ENCODE peak calls at places on chromosomes 2 and 18, in seven cellular contexts. X is thoracic aorta, J is fibroblast of lung, F is tibial nerve, I is SK-N-SH, Z is transverse colon, K is GM23248. V is an unnamed sample.

GRCh38 chr2:204533629-204534370 is 11.5 kb upstream of the PARD3B start:
- DNase-seq in X (no peak), J (peak), F (no peak), I (no peak), Z (no peak), K (peak), V (no peak)

GRCh38 chr18:75582406-75582821 is 154.9 kb upstream of the SMIM21 start:
- DNase-seq in X (no peak), J (peak), F (no peak), I (no peak), Z (no peak), K (peak), V (no peak)

GRCh38 chr2:45120546-45120945 is 111.3 kb upstream of the SIX2 start:
- DNase-seq in X (no peak), J (peak), F (no peak), I (no peak), Z (no peak), K (peak), V (no peak)

GRCh38 chr2:46332686-46333281 is 35.6 kb downstream of the EPAS1 start:
- DNase-seq in X (no peak), J (no peak), F (no peak), I (no peak), Z (no peak), K (peak), V (no peak)

GRCh38 chr2:196131949-196132925 is 39.1 kb downstream of the STK17B start:
- DNase-seq in X (no peak), J (peak), F (no peak), I (no peak), Z (no peak), K (peak), V (no peak)

GRCh38 chr2:148888003-148888501 is 13.0 kb downstream of the KIF5C start:
- DNase-seq in X (no peak), J (no peak), F (no peak), I (peak), Z (no peak), K (no peak), V (no peak)

GRCh38 chr18:59660976-59661743 is 36.1 kb downstream of the CCBE1 start:
- DNase-seq in X (no peak), J (peak), F (no peak), I (no peak), Z (no peak), K (peak), V (no peak)

GRCh38 chr2:119432882-119433522 is 1.3 kb downstream of the TMEM37 start:
- DNase-seq in X (no peak), J (no peak), F (no peak), I (no peak), Z (no peak), K (no peak), V (no peak)

GRCh38 chr2:96158554-96158940 is 13.3 kb upstream of the DUSP2 start:
- DNase-seq in X (no peak), J (no peak), F (no peak), I (no peak), Z (no peak), K (no peak), V (no peak)

GRCh38 chr2:58215429-58215828 is 25.7 kb downstream of the FANCL start:
- DNase-seq in X (no peak), J (peak), F (no peak), I (no peak), Z (no peak), K (no peak), V (no peak)

GRCh38 chr2:128503358-128504241 is 184.9 kb upstream of the HS6ST1 start:
- DNase-seq in X (no peak), J (no peak), F (no peak), I (no peak), Z (no peak), K (no peak), V (no peak)

GRCh38 chr2:45128580-45128997 is 119.3 kb upstream of the SIX2 start:
- DNase-seq in X (no peak), J (peak), F (no peak), I (peak), Z (no peak), K (peak), V (no peak)

GRCh38 chr2:34161546-34161945 is 562.4 kb upstream of the FAM98A start:
- DNase-seq in X (no peak), J (no peak), F (no peak), I (no peak), Z (no peak), K (peak), V (no peak)

GRCh38 chr2:31176742-31177141 is 38.5 kb upstream of the GALNT14 start:
- DNase-seq in X (no peak), J (no peak), F (no peak), I (no peak), Z (no peak), K (no peak), V (no peak)

GRCh38 chr2:10982931-10983701 is 71.4 kb downstream of the KCNF1 start:
- DNase-seq in X (no peak), J (no peak), F (no peak), I (no peak), Z (peak), K (peak), V (no peak)

GRCh38 chr2:215680605-215681598 is 245.0 kb upstream of the FN1 start:
- DNase-seq in X (no peak), J (peak), F (no peak), I (no peak), Z (no peak), K (peak), V (no peak)

GRCh38 chr2:215677466-215677865 is 241.6 kb upstream of the FN1 start:
- DNase-seq in X (no peak), J (peak), F (no peak), I (no peak), Z (no peak), K (no peak), V (no peak)

GRCh38 chr2:215683295-215683694 is 247.4 kb upstream of the FN1 start:
- DNase-seq in X (no peak), J (no peak), F (no peak), I (no peak), Z (no peak), K (no peak), V (no peak)

GRCh38 chr2:215681799-215682594 is 246.1 kb upstream of the FN1 start:
- DNase-seq in X (no peak), J (no peak), F (no peak), I (no peak), Z (no peak), K (no peak), V (no peak)

GRCh38 chr2:215678094-215678493 is 242.2 kb upstream of the FN1 start:
- DNase-seq in X (no peak), J (no peak), F (no peak), I (no peak), Z (no peak), K (no peak), V (no peak)
- H3K27ac ChIP-seq in X (no peak), J (no peak), F (no peak), I (no peak), Z (no peak), K (no peak), V (no peak)

DNA sequence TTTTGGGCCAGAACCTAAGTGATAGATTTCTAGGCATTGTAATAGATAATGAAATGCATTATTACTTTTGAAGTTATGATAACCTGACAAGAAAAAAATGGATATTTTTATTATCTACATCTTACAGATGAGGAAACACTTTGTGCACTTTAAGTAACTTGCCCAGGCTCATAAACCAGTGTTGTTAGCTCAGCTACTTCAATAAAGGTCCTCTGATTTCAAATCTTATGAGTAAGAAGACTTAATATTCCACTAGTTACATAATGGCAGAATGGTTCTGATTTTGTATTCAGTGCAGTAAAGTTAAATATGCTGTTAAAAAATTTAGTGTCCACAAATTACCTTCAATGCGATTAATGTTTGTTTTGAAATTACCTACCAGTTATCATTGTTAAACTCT is 199.0 kb downstream of the BABAM2 start:
- DNase-seq in X (no peak), J (no peak), F (no peak), I (no peak), Z (no peak), K (peak), V (no peak)
- H3K27ac ChIP-seq in X (no peak), J (no peak), F (no peak), I (no peak), Z (no peak), K (peak), V (no peak)

DNA sequence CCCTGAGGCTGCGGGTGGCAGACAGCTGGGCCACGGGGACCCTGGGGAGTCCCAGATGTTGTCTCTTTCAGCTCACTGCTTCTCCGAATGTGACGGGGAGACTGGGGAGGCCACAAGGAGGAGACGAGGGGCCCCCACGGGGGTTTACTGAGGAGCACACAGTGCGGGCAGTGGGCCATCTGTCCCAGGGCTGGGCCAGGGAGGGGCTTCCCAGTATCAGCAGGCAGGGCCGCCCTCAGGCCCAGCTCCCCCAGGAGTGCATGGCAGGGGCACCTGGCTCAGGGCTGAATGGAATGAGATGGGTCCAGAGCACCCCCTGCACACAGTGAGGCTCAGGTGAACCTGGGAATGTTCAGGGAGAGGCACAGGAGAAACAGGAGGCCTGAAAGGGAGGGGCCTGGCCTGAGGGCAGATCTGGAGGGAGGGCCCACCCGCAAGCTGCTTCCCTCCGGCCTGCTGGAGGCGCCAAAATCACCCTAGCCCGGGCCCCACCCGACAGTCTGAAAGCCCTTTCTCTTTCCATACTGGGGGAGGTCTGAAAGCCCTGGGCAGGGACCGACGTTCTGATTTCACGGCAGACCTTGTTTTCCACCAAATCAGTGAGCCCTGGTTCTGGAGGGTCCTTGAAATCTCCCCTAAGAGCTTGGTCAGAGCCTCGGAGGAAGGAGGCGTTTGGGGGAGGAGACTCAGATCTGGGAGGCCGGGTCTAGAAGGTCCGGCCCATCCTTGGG is 35.5 kb upstream of the PTMA start:
- DNase-seq in X (no peak), J (peak), F (no peak), I (no peak), Z (peak), K (peak), V (no peak)
- H3K27ac ChIP-seq in X (peak), J (peak), F (peak), I (no peak), Z (peak), K (no peak), V (peak)

DNA sequence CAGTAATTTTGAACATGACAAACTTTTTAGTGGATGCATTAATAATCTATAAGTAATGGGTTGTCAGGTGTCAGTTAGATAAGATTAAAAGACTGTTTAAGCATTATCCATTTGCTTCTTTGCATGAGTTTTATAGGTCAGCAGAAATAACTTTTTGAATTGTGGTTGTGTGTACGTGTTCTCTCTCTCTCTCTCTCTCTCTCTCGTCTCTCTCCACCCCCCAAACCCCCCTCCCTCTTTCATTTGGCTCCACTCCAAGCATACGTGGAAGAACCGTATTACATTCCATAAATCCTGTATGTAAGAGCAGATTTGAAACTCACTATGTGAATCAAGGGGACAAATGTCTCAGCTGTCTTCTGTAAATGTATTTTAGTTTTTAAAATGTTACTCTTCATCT is 120.2 kb downstream of the MEIS1 start:
- DNase-seq in X (no peak), J (peak), F (no peak), I (no peak), Z (no peak), K (no peak), V (no peak)
- H3K27ac ChIP-seq in X (peak), J (peak), F (no peak), I (no peak), Z (peak), K (peak), V (no peak)

GRCh38 chr2:202682274-202682673 is 47.5 kb downstream of the FAM117B start:
- DNase-seq in X (no peak), J (no peak), F (no peak), I (no peak), Z (no peak), K (no peak), V (no peak)

GRCh38 chr2:202679980-202680379 is 45.2 kb downstream of the FAM117B start:
- DNase-seq in X (no peak), J (no peak), F (no peak), I (no peak), Z (no peak), K (no peak), V (no peak)

GRCh38 chr2:202680512-202680911 is 45.7 kb downstream of the FAM117B start:
- DNase-seq in X (no peak), J (no peak), F (no peak), I (no peak), Z (no peak), K (no peak), V (no peak)

GRCh38 chr2:202687276-202687675 is 52.5 kb downstream of the FAM117B start:
- DNase-seq in X (no peak), J (no peak), F (no peak), I (no peak), Z (no peak), K (no peak), V (no peak)

GRCh38 chr2:202681688-202682205 is 47.0 kb downstream of the FAM117B start:
- DNase-seq in X (no peak), J (no peak), F (no peak), I (no peak), Z (peak), K (no peak), V (no peak)
- H3K27ac ChIP-seq in X (no peak), J (no peak), F (no peak), I (no peak), Z (no peak), K (no peak), V (no peak)

GRCh38 chr2:64923385-64923710 is 65.9 kb upstream of the SLC1A4 start:
- DNase-seq in X (no peak), J (no peak), F (no peak), I (no peak), Z (no peak), K (no peak), V (no peak)
- H3K27ac ChIP-seq in X (no peak), J (no peak), F (no peak), I (no peak), Z (no peak), K (no peak), V (no peak)

GRCh38 chr2:231308631-231309414 is 86.7 kb upstream of the B3GNT7 start:
- DNase-seq in X (no peak), J (peak), F (no peak), I (no peak), Z (no peak), K (peak), V (no peak)
- H3K27ac ChIP-seq in X (no peak), J (no peak), F (no peak), I (no peak), Z (no peak), K (no peak), V (no peak)